ENCODE peak calls at places on chromosomes 2 and 18, in seven cellular contexts. L is CD4-positive, alpha-beta T cell; I is cardiac fibroblast; C is HepG2; F is chondrocyte; O is astrocyte of the cerebellum; G is CD8-positive, alpha-beta T cell. B is an unnamed sample.

GRCh38 chr2:20998972-20999905 is 44.6 kb downstream of the APOB start:
- DNase-seq in O (no peak), I (no peak), G (no peak), C (peak), L (no peak), F (no peak), B (no peak)

GRCh38 chr18:10032331-10032979 is 118.6 kb downstream of the VAPA start:
- DNase-seq in O (no peak), G (peak), I (no peak), L (no peak), F (no peak), C (no peak), B (peak)

GRCh38 chr18:12838178-12838634 is 45.8 kb downstream of the PTPN2 start:
- DNase-seq in L (no peak), O (peak), I (peak), C (peak), F (no peak), G (no peak), B (no peak)

GRCh38 chr2:188142088-188142487 is 149.6 kb upstream of the GULP1 start:
- DNase-seq in O (no peak), F (no peak), C (no peak), I (no peak), L (no peak), G (no peak), B (no peak)

GRCh38 chr2:114442545-114442944 is at the start of gene DPP10:
- DNase-seq in L (no peak), F (no peak), O (no peak), I (peak), G (no peak), C (peak), B (no peak)

GRCh38 chr18:54822872-54823845 is 5.1 kb upstream of the RAB27B start:
- DNase-seq in L (no peak), G (no peak), C (no peak), F (no peak), O (peak), I (peak), B (no peak)

GRCh38 chr2:239376942-239377531 is 23.8 kb downstream of the HDAC4 start:
- DNase-seq in F (peak), O (no peak), C (no peak), I (no peak), G (no peak), L (no peak), B (no peak)

GRCh38 chr2:58019209-58019608 is 27.4 kb upstream of the VRK2 start:
- DNase-seq in L (no peak), O (no peak), F (no peak), G (no peak), C (no peak), I (no peak), B (no peak)

GRCh38 chr18:48541026-48541746 is 2.4 kb downstream of the CTIF start:
- DNase-seq in G (no peak), O (peak), C (no peak), F (no peak), I (peak), L (no peak), B (peak)

GRCh38 chr2:173159794-173160463 is 84.3 kb downstream of the MAP3K20 start:
- DNase-seq in I (peak), G (no peak), L (no peak), O (peak), F (no peak), C (peak), B (no peak)

GRCh38 chr2:5845798-5846197 is 153.6 kb downstream of the SOX11 start:
- DNase-seq in L (no peak), F (no peak), G (no peak), O (no peak), I (no peak), C (no peak), B (no peak)

GRCh38 chr2:209426432-209426831 is 2.6 kb downstream of the MAP2 start:
- DNase-seq in G (no peak), C (no peak), L (no peak), I (peak), O (peak), F (no peak), B (no peak)

GRCh38 chr18:75167759-75168211 is 41.2 kb downstream of the PTGR3 start:
- DNase-seq in C (no peak), L (no peak), F (no peak), O (peak), I (no peak), G (no peak), B (no peak)

GRCh38 chr2:109497447-109497846 is 116.3 kb downstream of the SEPTIN10 start:
- DNase-seq in I (peak), G (no peak), F (no peak), L (no peak), O (no peak), C (no peak), B (no peak)

GRCh38 chr2:66872056-66872821 is 437.3 kb downstream of the MEIS1 start:
- DNase-seq in C (no peak), G (no peak), L (no peak), F (no peak), O (no peak), I (peak), B (no peak)

GRCh38 chr2:938181-939005 is 12.3 kb upstream of the SNTG2 start:
- DNase-seq in O (no peak), L (no peak), I (no peak), C (no peak), G (no peak), F (no peak), B (no peak)

GRCh38 chr2:199716807-199717586 is 134.0 kb downstream of the FTCDNL1 start:
- DNase-seq in F (no peak), I (no peak), L (no peak), O (no peak), G (no peak), C (peak), B (no peak)

GRCh38 chr2:178194600-178195389 is 483 bp downstream of the OSBPL6 start:
- DNase-seq in F (peak), O (no peak), C (no peak), G (no peak), I (peak), L (no peak), B (no peak)

GRCh38 chr2:131154071-131154531 is 49.0 kb downstream of the PLEKHB2 start:
- DNase-seq in I (peak), O (peak), C (peak), F (no peak), G (peak), L (peak), B (peak)

GRCh38 chr2:231111987-231112386 is 12.9 kb downstream of the HTR2B start:
- DNase-seq in F (no peak), I (peak), G (no peak), O (no peak), C (no peak), L (no peak), B (no peak)

GRCh38 chr2:195501746-195502145 is 155.3 kb upstream of the SLC39A10 start:
- DNase-seq in F (no peak), G (no peak), I (no peak), O (no peak), L (no peak), C (no peak), B (no peak)

GRCh38 chr2:224142397-224143312 is 103.6 kb upstream of the SERPINE2 start:
- DNase-seq in C (no peak), O (peak), F (no peak), I (peak), G (no peak), L (no peak), B (no peak)

GRCh38 chr18:12327510-12328178 is 19.6 kb downstream of the TUBB6 start:
- DNase-seq in C (peak), F (no peak), I (peak), G (peak), L (peak), O (no peak), B (peak)

GRCh38 chr2:177531706-177532105 is 139.1 kb downstream of the AGPS start:
- DNase-seq in F (no peak), I (no peak), G (no peak), O (no peak), L (no peak), C (no peak), B (no peak)

GRCh38 chr2:11583840-11584529 is 50.1 kb downstream of the GREB1 start:
- DNase-seq in L (peak), C (peak), O (peak), I (peak), G (peak), F (no peak), B (no peak)

GRCh38 chr2:227322530-227323190 is 2.4 kb upstream of the MFF start:
- DNase-seq in O (no peak), I (no peak), F (no peak), L (no peak), C (no peak), G (no peak), B (no peak)

GRCh38 chr2:196174424-196174823 is 3.0 kb upstream of the STK17B start:
- DNase-seq in F (no peak), C (no peak), G (no peak), I (no peak), O (no peak), L (no peak), B (no peak)

GRCh38 chr2:96952976-96953610 is 33.3 kb downstream of the FAM178B start:
- DNase-seq in O (no peak), F (peak), C (no peak), I (no peak), L (no peak), G (no peak), B (no peak)

GRCh38 chr2:46364797-46365457 is 67.7 kb downstream of the EPAS1 start:
- DNase-seq in O (peak), C (peak), I (peak), L (no peak), F (no peak), G (no peak), B (no peak)

GRCh38 chr2:54999182-54999581 is 51.1 kb downstream of the RTN4 start:
- DNase-seq in L (no peak), C (no peak), F (no peak), I (peak), G (no peak), O (no peak), B (no peak)

GRCh38 chr2:238267884-238268680 is 20.3 kb downstream of the PER2 start:
- DNase-seq in G (no peak), C (no peak), L (no peak), F (peak), I (no peak), O (no peak), B (no peak)

GRCh38 chr2:219418570-219419189 is 503 bp downstream of the DES start:
- DNase-seq in F (no peak), C (no peak), O (no peak), I (no peak), G (no peak), L (no peak), B (no peak)

GRCh38 chr2:98479959-98480524 is 35.4 kb downstream of the INPP4A start:
- DNase-seq in I (peak), C (no peak), G (no peak), L (peak), F (no peak), O (peak), B (no peak)

GRCh38 chr2:195021704-195022513 is 635.1 kb upstream of the SLC39A10 start:
- DNase-seq in L (no peak), G (no peak), C (no peak), F (no peak), O (no peak), I (peak), B (no peak)

GRCh38 chr2:168613510-168613909 is 157.4 kb downstream of the CERS6 start:
- DNase-seq in G (no peak), C (no peak), O (no peak), I (peak), L (no peak), F (no peak), B (no peak)

GRCh38 chr2:173153486-173153885 is 77.8 kb downstream of the MAP3K20 start:
- DNase-seq in C (no peak), F (no peak), G (no peak), I (no peak), L (no peak), O (no peak), B (no peak)

GRCh38 chr2:241859436-241860183 is 916 bp upstream of the PDCD1 start:
- DNase-seq in F (peak), O (no peak), I (peak), G (no peak), C (no peak), L (no peak), B (peak)

GRCh38 chr2:241842620-241843211 is 16.0 kb downstream of the PDCD1 start:
- DNase-seq in L (no peak), I (no peak), G (peak), C (no peak), F (no peak), O (no peak), B (peak)

GRCh38 chr18:6741290-6741689 is 11.8 kb downstream of the ARHGAP28 start:
- DNase-seq in L (no peak), F (no peak), I (peak), C (no peak), O (peak), G (no peak), B (no peak)

DNA sequence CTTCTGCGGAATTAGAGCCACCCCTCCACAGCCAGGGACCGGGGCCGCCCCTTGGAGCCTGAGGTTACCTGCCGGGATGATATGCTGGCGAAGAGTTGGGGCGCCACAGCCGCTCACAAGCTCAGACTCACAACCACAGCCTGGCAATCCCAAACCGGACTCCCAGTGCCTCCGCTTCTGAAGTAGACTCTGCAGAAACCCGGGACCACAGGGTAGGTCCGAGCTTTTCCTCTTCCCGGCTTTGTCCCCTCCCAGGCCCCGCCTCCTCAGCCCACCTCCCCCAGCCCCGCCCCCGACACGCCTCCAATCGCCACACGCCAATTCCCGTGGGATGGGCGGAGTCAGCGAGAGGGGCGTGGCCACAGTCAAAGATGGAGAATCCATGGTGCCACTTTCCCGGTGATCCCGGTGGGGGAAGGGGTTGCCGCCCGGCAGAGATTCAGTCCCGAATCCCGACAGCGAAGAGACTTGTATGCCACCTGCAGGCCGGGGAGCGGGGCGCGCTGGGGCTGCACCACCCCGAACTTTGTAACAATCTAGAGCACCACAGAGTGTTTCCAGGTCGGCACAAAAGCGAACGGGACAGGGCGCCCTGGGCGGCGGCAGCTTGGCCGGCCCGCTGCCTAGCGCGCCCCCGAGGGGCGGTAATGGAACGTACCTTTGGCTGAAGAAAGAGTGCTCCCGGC is at the start of gene IDH1:
- DNase-seq in L (peak), C (peak), F (peak), O (peak), G (peak), I (peak), B (peak)
- TF ChIP-seq CTCF in L (no peak), C (peak), F (peak), O (peak), G (no peak), I (peak), B (no peak)

DNA sequence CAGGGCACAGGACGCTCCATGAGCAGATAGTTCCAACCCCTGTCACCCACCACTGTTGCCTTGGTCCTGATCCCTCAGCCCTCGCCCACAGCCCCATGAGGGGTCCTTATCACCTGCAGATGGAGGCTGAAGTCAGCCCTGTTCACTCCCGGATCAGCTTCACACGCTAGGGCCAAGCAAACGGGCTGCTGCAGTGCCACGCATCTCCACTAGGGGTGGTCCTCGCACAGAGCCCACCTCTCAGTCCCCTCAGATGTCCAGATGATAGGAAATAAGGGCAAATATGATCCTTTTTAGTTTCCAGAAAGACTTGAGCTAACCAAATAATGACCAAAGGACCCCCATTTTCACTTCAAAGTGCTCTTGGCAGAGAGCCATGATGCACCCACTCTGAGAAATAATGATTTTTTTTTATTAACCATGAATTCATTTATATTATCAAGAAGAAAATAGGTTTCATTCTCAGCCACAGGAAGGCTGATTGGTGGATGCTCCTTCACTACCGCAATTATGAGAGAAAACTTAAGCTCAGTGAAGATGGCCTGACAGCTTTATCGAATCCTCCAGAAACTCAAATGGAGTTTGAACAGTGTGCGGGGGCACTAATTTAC is 71.9 kb upstream of the KLHL29 start:
- DNase-seq in G (no peak), I (peak), O (no peak), C (no peak), L (no peak), F (no peak), B (no peak)
- TF ChIP-seq CTCF in G (peak), I (peak), O (peak), C (peak), L (peak), F (peak), B (no peak)

GRCh38 chr18:58013241-58014211 is 30.5 kb upstream of the NEDD4L start:
- DNase-seq in C (peak), G (no peak), F (no peak), L (no peak), O (no peak), I (peak), B (no peak)
- TF ChIP-seq CTCF in C (no peak), G (no peak), F (no peak), L (no peak), O (no peak), I (no peak), B (no peak)

GRCh38 chr18:77749189-77749588 is 499.5 kb downstream of the GALR1 start:
- DNase-seq in I (peak), F (no peak), O (no peak), L (no peak), G (no peak), C (no peak), B (no peak)
- TF ChIP-seq CTCF in I (no peak), F (peak), O (peak), L (no peak), G (no peak), C (peak), B (no peak)

DNA sequence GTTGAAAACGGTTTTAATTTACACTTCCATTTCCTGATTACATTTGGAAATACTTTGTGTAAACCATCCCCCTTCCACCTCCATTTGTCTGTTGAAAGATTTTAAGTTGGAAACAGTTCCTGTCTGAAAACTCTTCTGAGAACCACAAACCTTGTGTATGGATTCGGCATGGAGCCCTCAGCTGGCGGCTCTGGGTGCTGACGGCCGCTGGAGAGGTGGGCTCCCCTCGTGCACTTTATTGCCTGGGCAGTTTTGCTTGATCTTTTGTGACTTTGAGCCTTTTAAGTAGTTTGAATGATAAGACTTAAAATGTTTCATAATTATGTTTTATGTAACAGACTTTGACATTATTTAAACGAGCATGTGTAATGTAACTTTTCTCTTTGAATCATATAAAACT is 11.1 kb downstream of the KLF11 start:
- DNase-seq in L (no peak), O (no peak), F (peak), C (no peak), G (no peak), I (no peak), B (no peak)
- TF ChIP-seq CTCF in L (no peak), O (no peak), F (peak), C (no peak), G (no peak), I (no peak), B (no peak)

GRCh38 chr2:218020966-218021535 is 18.3 kb upstream of the TNS1 start:
- DNase-seq in O (no peak), C (no peak), L (no peak), I (no peak), F (peak), G (no peak), B (no peak)
- TF ChIP-seq CTCF in O (no peak), C (peak), L (no peak), I (no peak), F (no peak), G (no peak), B (no peak)

GRCh38 chr2:26647981-26648380 is 6.8 kb upstream of the CIB4 start:
- DNase-seq in G (no peak), C (no peak), O (no peak), L (no peak), I (no peak), F (peak), B (no peak)

GRCh38 chr2:26649322-26649721 is 8.2 kb upstream of the CIB4 start:
- DNase-seq in I (no peak), G (no peak), O (no peak), F (peak), L (no peak), C (no peak), B (no peak)

GRCh38 chr2:26645792-26646191 is 4.6 kb upstream of the CIB4 start:
- DNase-seq in G (no peak), C (no peak), L (no peak), F (peak), I (no peak), O (no peak), B (no peak)

GRCh38 chr2:26648516-26648915 is 7.3 kb upstream of the CIB4 start:
- DNase-seq in F (peak), G (no peak), O (no peak), I (no peak), L (no peak), C (no peak), B (no peak)

DNA sequence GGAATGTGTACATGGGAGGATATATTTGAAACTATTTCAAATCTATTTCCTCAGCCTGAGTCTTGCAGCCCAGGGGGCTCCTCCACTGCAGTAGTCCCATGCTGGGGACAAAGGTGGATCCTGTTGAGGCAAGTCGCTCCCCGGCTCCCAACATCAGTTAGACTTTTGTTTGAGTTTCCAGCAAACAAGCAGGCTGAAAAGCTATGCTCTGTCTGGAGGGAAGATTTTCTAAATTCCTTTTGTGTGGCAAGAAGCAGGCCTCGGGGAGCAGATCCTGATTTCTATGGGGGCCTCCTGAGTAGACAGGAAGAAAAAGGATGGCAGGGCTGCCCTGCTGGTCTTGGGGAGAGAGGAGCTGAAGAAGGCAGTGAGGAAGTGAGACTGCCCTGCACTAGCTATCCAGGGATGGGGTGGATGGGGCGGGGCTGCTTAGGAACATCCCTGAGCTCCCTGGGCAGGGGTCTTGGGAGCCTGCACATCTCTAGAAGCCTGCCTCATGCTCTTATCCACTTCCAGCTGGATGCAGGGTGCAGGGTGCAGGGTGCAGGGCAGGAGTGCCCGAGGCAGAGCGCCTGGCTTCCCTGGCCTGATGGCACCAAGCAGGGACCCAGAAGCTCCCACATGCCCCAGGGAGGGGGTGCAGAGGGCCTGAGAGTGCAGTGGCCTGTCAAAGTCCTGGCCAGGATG is 6.0 kb upstream of the CIB4 start:
- DNase-seq in F (peak), L (no peak), I (no peak), O (no peak), C (no peak), G (no peak), B (no peak)
- TF ChIP-seq CTCF in F (no peak), L (no peak), I (no peak), O (no peak), C (no peak), G (no peak), B (no peak)

B was measured in activated B cell treated with CpG ODN at 0.5 μM for 24 hours.